ENCODE peak calls at places on chromosome X, in eight cellular contexts. Q is osteocyte, B is cardiac muscle cell, L is lower leg skin, K is fibroblast of the aortic adventitia, J is suprapubic skin, H is GM23338, N is WTC11. D is an unnamed sample.

GRCh38 chrX:136397001-136397400 is 90.7 kb upstream of the BRS3 start:
- DNase-seq in Q (no peak), L (no peak), J (no peak), B (no peak), K (no peak), N (no peak), H (peak), D (peak)

GRCh38 chrX:106286053-106286650 is 118.0 kb downstream of the PWWP3B start:
- DNase-seq in B (peak), N (no peak), K (no peak), H (no peak), J (no peak), Q (no peak), L (no peak), D (no peak)

GRCh38 chrX:148498067-148498466 is 2.4 kb upstream of the AFF2 start:
- DNase-seq in J (no peak), N (no peak), H (no peak), Q (no peak), L (no peak), B (no peak), K (no peak), D (no peak)

GRCh38 chrX:153885968-153886903 is at the start of gene L1CAM:
- DNase-seq in N (peak), K (no peak), B (no peak), Q (no peak), L (no peak), H (peak), J (no peak), D (no peak)

GRCh38 chrX:7522860-7523259 is 320.1 kb upstream of the VCX start:
- DNase-seq in N (no peak), J (no peak), Q (no peak), H (no peak), B (no peak), K (no peak), L (no peak), D (no peak)

GRCh38 chrX:129726307-129727111 is 12.3 kb upstream of the XPNPEP2 start:
- DNase-seq in J (no peak), K (peak), Q (peak), N (peak), H (peak), B (peak), L (peak), D (peak)

GRCh38 chrX:105876658-105877057 is 54.3 kb downstream of the NRK start:
- DNase-seq in H (peak), L (no peak), N (no peak), Q (no peak), J (no peak), K (no peak), B (peak), D (no peak)

GRCh38 chrX:91414710-91415109 is 19.9 kb upstream of the PABPC5 start:
- DNase-seq in L (no peak), N (peak), B (no peak), K (no peak), J (no peak), Q (no peak), H (peak), D (no peak)

GRCh38 chrX:107448625-107449468 is 605 bp upstream of the FRMPD3 start:
- DNase-seq in L (no peak), B (no peak), Q (no peak), K (no peak), J (no peak), N (peak), H (peak), D (peak)

GRCh38 chrX:107849747-107850478 is 24.2 kb downstream of the MID2 start:
- DNase-seq in H (peak), K (no peak), J (no peak), B (no peak), N (peak), L (no peak), Q (no peak), D (no peak)

GRCh38 chrX:100939336-100939735 is 10.6 kb upstream of the XKRX start:
- DNase-seq in B (no peak), Q (no peak), H (peak), J (no peak), L (no peak), N (no peak), K (no peak), D (no peak)

GRCh38 chrX:129553619-129554288 is 13.7 kb downstream of the OCRL start:
- DNase-seq in H (no peak), L (no peak), K (no peak), Q (no peak), J (no peak), N (no peak), B (no peak), D (no peak)

GRCh38 chrX:100424012-100424411 is 13.9 kb upstream of the PCDH19 start:
- DNase-seq in B (no peak), H (peak), K (no peak), N (peak), Q (no peak), L (no peak), J (no peak), D (peak)

GRCh38 chrX:46325312-46325877 is 219.8 kb downstream of the ZNF674 start:
- DNase-seq in J (no peak), K (peak), Q (no peak), B (peak), H (peak), N (peak), L (no peak), D (peak)

GRCh38 chrX:76827672-76828071 is 400.2 kb downstream of the MAGEE1 start:
- DNase-seq in N (no peak), H (no peak), K (no peak), B (no peak), L (no peak), Q (no peak), J (no peak), D (no peak)

GRCh38 chrX:19272452-19272851 is 71.3 kb upstream of the PDHA1 start:
- DNase-seq in Q (no peak), B (peak), L (no peak), J (no peak), K (peak), H (no peak), N (no peak), D (no peak)

GRCh38 chrX:70554523-70554922 is 109.9 kb downstream of the DLG3 start:
- DNase-seq in J (no peak), N (no peak), K (peak), L (no peak), B (peak), Q (no peak), H (no peak), D (no peak)

GRCh38 chrX:39821709-39822095 is 276.1 kb downstream of the BCOR start:
- DNase-seq in Q (no peak), K (no peak), J (no peak), L (no peak), B (no peak), H (no peak), N (peak), D (no peak)

GRCh38 chrX:11781734-11782370 is 23.8 kb downstream of the MSL3 start:
- DNase-seq in H (no peak), J (no peak), K (no peak), Q (no peak), L (no peak), B (no peak), N (peak), D (no peak)

GRCh38 chrX:10974920-10975319 is 136.2 kb upstream of the HCCS start:
- DNase-seq in L (no peak), N (no peak), K (no peak), J (no peak), H (no peak), Q (no peak), B (no peak), D (no peak)

DNA sequence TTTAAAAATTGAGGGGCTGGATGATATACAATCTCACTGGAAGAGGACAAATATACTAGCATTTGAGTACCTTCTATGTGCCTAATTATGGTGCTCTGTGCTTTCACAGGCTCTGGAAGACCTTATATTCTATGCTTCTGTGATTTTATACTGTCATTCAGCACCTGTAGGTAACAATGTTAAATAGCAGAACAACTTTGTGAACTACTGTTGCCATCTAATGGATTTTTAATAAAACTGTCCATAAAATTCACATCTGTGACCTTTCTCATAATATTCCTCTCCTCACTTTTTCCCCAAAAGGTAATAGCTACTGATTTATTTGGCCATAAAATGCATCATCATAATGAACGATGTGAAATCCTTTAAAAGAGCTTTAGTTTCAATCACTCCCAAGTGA is 21.9 kb downstream of the POU3F4 start:
- DNase-seq in J (no peak), K (no peak), N (no peak), B (no peak), L (no peak), H (no peak), Q (no peak), D (no peak)
- TF ChIP-seq CTCF in J (no peak), K (no peak), N (no peak), B (no peak), L (no peak), H (no peak), Q (no peak), D (no peak)

GRCh38 chrX:25519258-25519657 is 503.5 kb upstream of the ARX start:
- DNase-seq in H (no peak), B (no peak), N (no peak), L (no peak), J (no peak), K (no peak), Q (no peak), D (no peak)
- TF ChIP-seq CTCF in H (no peak), B (no peak), N (no peak), L (no peak), J (no peak), K (no peak), Q (no peak), D (no peak)

DNA sequence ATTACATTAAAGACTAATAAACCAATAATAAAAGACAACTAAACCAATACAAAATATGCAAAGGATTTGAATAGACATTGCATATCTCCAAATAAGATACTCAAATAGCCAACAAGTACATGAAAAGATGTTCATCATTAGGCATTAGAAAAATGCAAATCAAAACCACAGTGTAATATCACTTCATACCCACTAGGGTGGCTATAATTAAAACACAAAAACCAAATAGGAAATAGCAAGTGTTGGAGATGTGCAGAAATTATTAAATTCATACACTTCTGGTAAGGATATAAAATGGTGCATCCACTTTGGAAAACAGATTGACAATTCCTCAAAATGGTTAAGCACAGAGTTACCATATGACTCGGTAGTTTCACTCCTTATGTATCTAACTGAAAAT is 860.8 kb upstream of the DIAPH2 start:
- DNase-seq in N (no peak), Q (no peak), B (no peak), J (no peak), K (no peak), L (no peak), H (no peak), D (no peak)
- TF ChIP-seq CTCF in N (no peak), Q (no peak), B (no peak), J (no peak), K (peak), L (no peak), H (no peak), D (no peak)

DNA sequence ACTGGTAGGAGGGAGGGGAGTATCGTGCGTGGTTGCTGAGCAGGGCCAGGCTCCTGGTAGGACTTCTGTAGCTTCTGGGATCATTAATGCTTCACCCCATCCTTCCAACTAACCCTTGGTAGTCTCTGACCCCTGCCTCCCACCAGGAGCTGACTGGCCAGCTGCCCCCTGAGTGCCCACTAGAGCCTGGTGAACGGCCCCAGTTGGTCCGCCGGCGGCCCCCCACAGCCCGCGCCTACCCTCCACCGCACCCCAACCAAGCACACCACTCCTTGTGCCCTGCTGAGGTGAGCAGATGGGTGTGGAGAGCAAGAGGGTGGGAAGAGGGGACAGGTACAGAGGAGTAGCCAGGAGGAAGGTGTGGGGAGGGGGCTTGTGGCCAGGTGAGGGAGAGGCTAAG is 4.9 kb downstream of the CCDC120 start:
- DNase-seq in N (no peak), B (no peak), J (no peak), H (no peak), L (no peak), Q (no peak), K (no peak), D (no peak)
- TF ChIP-seq CTCF in N (no peak), B (no peak), J (no peak), H (no peak), L (no peak), Q (no peak), K (no peak), D (no peak)

DNA sequence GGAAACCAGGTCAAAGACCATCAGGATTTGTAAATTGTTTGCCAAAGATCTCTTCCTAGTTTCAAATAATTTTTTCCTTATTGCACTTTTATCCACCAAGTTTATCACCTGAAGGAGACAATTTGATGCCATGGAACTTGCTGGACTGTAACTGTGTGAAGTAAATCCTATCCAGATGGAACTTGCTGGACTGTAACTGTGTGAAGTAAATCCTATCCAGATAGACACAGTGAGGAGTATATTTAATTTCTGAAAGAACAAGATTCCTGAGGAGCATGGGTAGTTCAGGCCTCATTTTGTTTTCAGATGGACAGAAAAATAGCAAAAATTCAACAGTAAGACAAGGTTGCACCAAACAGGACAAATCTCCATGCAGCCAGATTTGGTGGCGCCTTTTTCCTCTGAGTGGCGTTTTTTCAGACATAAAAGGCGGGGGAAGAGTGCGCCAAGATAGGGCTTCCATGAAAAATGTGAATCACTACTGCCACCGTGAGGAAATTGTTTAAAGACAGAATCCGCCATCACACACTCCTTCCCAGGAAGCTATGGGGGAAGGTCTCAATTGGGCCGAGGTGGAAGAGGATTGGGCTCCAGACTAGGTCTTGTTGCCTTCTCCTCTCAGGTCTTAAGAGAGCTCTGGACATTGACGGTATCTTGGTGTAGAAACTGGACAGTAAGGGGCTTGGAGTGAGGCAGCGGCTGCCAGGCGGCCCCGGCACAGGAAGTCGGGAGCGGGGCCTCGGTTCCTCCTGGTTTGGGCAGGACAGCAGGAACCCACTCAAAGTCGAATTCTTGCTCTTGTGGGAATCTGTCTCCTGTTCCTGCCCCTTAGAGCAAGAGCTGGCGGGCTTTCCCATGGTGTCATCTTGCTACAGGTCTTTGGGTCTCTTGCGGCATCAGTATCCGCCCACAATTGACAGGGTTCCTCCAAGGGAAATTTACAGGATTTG is 234.7 kb downstream of the OR13H1 start:
- DNase-seq in L (peak), N (no peak), K (peak), B (no peak), H (no peak), J (no peak), Q (no peak), D (no peak)
- TF ChIP-seq CTCF in L (no peak), N (no peak), K (peak), B (no peak), H (peak), J (no peak), Q (no peak), D (no peak)

GRCh38 chrX:68048774-68049173 is 384.5 kb downstream of the OPHN1 start:
- DNase-seq in B (no peak), Q (no peak), K (no peak), H (no peak), L (no peak), J (no peak), N (no peak), D (no peak)

GRCh38 chrX:68045008-68045577 is 388.2 kb downstream of the OPHN1 start:
- DNase-seq in J (no peak), N (no peak), L (no peak), H (no peak), K (no peak), Q (no peak), B (no peak), D (no peak)

GRCh38 chrX:68049466-68049865 is 383.8 kb downstream of the OPHN1 start:
- DNase-seq in K (no peak), L (no peak), J (no peak), B (no peak), N (no peak), Q (no peak), H (no peak), D (no peak)

GRCh38 chrX:68041110-68041509 is 392.2 kb downstream of the OPHN1 start:
- DNase-seq in J (no peak), K (no peak), B (no peak), H (peak), Q (no peak), L (no peak), N (no peak), D (no peak)

DNA sequence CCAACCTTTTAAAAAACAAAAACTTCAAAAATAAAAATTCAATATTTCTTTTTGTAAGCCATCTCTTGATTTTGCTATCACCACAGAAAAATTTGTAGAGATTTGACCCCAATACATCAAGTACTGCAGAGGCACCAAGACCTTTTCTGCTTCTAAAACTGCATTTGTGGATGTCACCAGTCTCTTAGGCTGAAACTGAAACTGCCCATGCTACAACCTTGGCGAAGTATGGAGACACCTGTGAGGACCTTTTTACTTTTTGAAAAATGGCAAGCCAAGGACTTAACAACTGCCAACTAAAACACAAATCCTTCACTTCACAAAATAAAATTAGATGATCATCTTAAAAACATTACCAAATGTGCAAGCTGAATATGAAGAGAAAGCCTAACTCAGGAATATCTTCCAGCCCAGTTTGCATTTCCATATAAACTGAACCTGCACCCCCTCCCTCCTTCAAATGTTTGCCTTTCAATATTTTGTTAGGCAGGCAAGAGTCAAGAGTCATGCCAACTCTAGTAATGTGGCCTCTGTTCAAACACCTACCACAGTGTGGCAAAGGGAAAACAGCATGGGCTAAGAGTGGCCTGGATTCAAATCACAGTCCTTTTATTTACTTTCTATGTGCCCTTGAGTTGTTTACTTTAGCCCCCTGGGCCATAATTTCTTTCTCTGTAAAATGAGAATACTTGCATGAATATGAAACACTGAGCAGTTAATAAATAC is 389.4 kb downstream of the OPHN1 start:
- DNase-seq in K (no peak), B (no peak), Q (no peak), N (no peak), L (no peak), J (no peak), H (no peak), D (no peak)
- TF ChIP-seq CTCF in K (no peak), B (no peak), Q (no peak), N (no peak), L (no peak), J (no peak), H (no peak), D (no peak)